ENCODE peak calls at places on chromosome 16, in five cellular contexts. Z is A549; M is hepatic stellate cell; L is activated T-cell treated with anti-CD3 and anti-CD28 coated beads, Interleukin-2, amount 50 U/mL, for 4 hours; R is GM23338. W is an unnamed sample.

GRCh38 chr16:9115277-9115676 is 23.8 kb downstream of the HAPSTR1 start:
- DNase-seq in M (no peak), Z (no peak), L (no peak), R (no peak), W (no peak)

GRCh38 chr16:82995927-82996441 is 369.2 kb downstream of the CDH13 start:
- DNase-seq in Z (no peak), M (peak; percentile 66), R (no peak), L (no peak), W (no peak)

GRCh38 chr16:53056528-53056881 is 1.7 kb downstream of the CHD9 start:
- DNase-seq in L (no peak), Z (no peak), M (no peak), R (no peak), W (no peak)

GRCh38 chr16:55018881-55019280 is 88.2 kb downstream of the IRX5 start:
- DNase-seq in Z (no peak), M (no peak), R (no peak), L (no peak), W (no peak)

GRCh38 chr16:7688811-7689210 is 356.2 kb downstream of the RBFOX1 start:
- DNase-seq in M (no peak), L (no peak), Z (no peak), R (no peak), W (no peak)

GRCh38 chr16:29821663-29822115 is 1.4 kb downstream of the MVP start:
- DNase-seq in Z (peak; percentile 64), L (no peak), R (no peak), M (peak; percentile 84), W (no peak)

GRCh38 chr16:31365131-31365865 is 10.3 kb downstream of the ITGAX start:
- DNase-seq in R (no peak), L (no peak), M (no peak), Z (no peak), W (peak; percentile 11)

GRCh38 chr16:85949787-85950186 is 50.8 kb downstream of the IRF8 start:
- DNase-seq in Z (no peak), R (no peak), L (no peak), M (no peak), W (no peak)

GRCh38 chr16:10312023-10312422 is 73.8 kb upstream of the ATF7IP2 start:
- DNase-seq in L (no peak), Z (no peak), R (no peak), M (no peak), W (no peak)

GRCh38 chr16:75250809-75251279 is 580 bp downstream of the BCAR1 start:
- DNase-seq in R (no peak), M (peak; percentile 80), L (no peak), Z (no peak), W (no peak)

GRCh38 chr16:72721981-72722380 is 325.9 kb downstream of the ZFHX3 start:
- DNase-seq in R (no peak), M (no peak), L (no peak), Z (no peak), W (no peak)

GRCh38 chr16:60553316-60553801 is 1482.9 kb downstream of the CDH8 start:
- DNase-seq in R (peak; percentile 31), M (no peak), L (no peak), Z (no peak), W (no peak)

GRCh38 chr16:88685156-88686061 is 898 bp downstream of the SNAI3 start:
- DNase-seq in M (peak; percentile 89), Z (peak; percentile 37), L (peak; percentile 62), R (peak; percentile 66), W (peak; percentile 61)

GRCh38 chr16:73232555-73233422 is 184.9 kb upstream of the ZFHX3 start:
- DNase-seq in M (peak; percentile 81), Z (peak; percentile 92), L (no peak), R (no peak), W (no peak)

GRCh38 chr16:63776437-63776836 is 1345.4 kb downstream of the CDH11 start:
- DNase-seq in M (no peak), L (no peak), R (no peak), Z (no peak), W (no peak)

GRCh38 chr16:14341324-14342225 is 270.5 kb downstream of the MRTFB start:
- DNase-seq in M (no peak), Z (no peak), R (no peak), L (no peak), W (no peak)

GRCh38 chr16:66649636-66650205 is 45.2 kb downstream of the CMTM3 start:
- DNase-seq in L (no peak), M (no peak), R (no peak), Z (no peak), W (no peak)

GRCh38 chr16:19329932-19330331 is 44.4 kb downstream of the CLEC19A start:
- DNase-seq in Z (peak; percentile 31), R (no peak), M (no peak), L (no peak), W (no peak)

GRCh38 chr16:26578748-26579147 is 488.0 kb upstream of the C16orf82 start:
- DNase-seq in M (no peak), L (no peak), R (no peak), Z (no peak), W (no peak)

GRCh38 chr16:63625141-63625540 is 1496.7 kb downstream of the CDH11 start:
- DNase-seq in L (no peak), M (no peak), R (no peak), Z (no peak), W (no peak)

GRCh38 chr16:81180578-81180977 is 57.9 kb upstream of the BCO1 start:
- DNase-seq in R (no peak), L (no peak), M (no peak), Z (no peak), W (no peak)

GRCh38 chr16:29926675-29927522 is 873 bp upstream of the KCTD13 start:
- DNase-seq in M (peak; percentile 50), L (no peak), R (peak; percentile 33), Z (peak; percentile 25), W (no peak)

GRCh38 chr16:8254425-8254824 is 335.9 kb downstream of the TMEM114 start:
- DNase-seq in R (no peak), L (no peak), M (no peak), Z (no peak), W (no peak)

GRCh38 chr16:88943131-88943664 is 33.8 kb downstream of the CBFA2T3 start:
- DNase-seq in Z (no peak), M (no peak), R (no peak), L (no peak), W (no peak)

GRCh38 chr16:67833035-67833417 is 9.1 kb upstream of the THAP11 start:
- DNase-seq in Z (no peak), M (peak; percentile 89), R (no peak), L (no peak), W (no peak)

W was measured in activated CD4-positive, CD25-positive, alpha-beta regulatory T cell treated with anti-CD3 and anti-CD28 coated beads, Interleukin-2, amount 50 U/mL, for 72 hours.